ENCODE peak calls at places on chromosomes 4 and X, in four cellular contexts. I is hepatocyte, E is GM23338, O is SK-N-SH. R is an unnamed sample.

GRCh38 chrX:39492495-39493162 is 605.1 kb downstream of the BCOR start:
- DNase-seq in O (no peak), E (no peak), I (peak; percentile 37), R (no peak)

GRCh38 chrX:105608745-105609144 is 213.6 kb upstream of the NRK start:
- DNase-seq in I (no peak), O (no peak), E (no peak), R (no peak)

GRCh38 chr4:127698789-127699200 is 31.4 kb upstream of the SLC25A31 start:
- DNase-seq in I (no peak), O (no peak), E (no peak), R (peak; percentile 75)

GRCh38 chr4:149465941-149466340 is 349.7 kb downstream of the IQCM start:
- DNase-seq in E (no peak), O (no peak), I (no peak), R (peak; percentile 40)

GRCh38 chr4:185774076-185774731 is 37.8 kb downstream of the SORBS2 start:
- DNase-seq in I (peak; percentile 35), E (no peak), O (no peak), R (no peak)

GRCh38 chr4:107035711-107036601 is at the start of gene DKK2:
- DNase-seq in I (peak; percentile 43), E (peak; percentile 62), O (peak; percentile 40), R (peak; percentile 76)

GRCh38 chr4:96887857-96888256 is 1048.0 kb downstream of the PDHA2 start:
- DNase-seq in E (no peak), I (no peak), O (no peak), R (no peak)

GRCh38 chr4:138981930-138982390 is 33.6 kb upstream of the NOCT start:
- DNase-seq in O (no peak), I (peak; percentile 63), E (peak; percentile 42), R (peak; percentile 71)

GRCh38 chrX:16797358-16797757 is 11.1 kb downstream of the TXLNG start:
- DNase-seq in I (no peak), E (no peak), O (no peak), R (peak; percentile 68)

GRCh38 chr4:182578402-182578801 is 335.2 kb downstream of the TENM3 start:
- DNase-seq in E (peak; percentile 31), I (peak; percentile 70), O (no peak), R (peak; percentile 64)

GRCh38 chrX:47573334-47574095 is 8.7 kb upstream of the TIMP1 start:
- DNase-seq in I (peak; percentile 61), E (peak; percentile 91), O (no peak), R (peak; percentile 66)

GRCh38 chr4:140626982-140627381 is 58.2 kb upstream of the UCP1 start:
- DNase-seq in O (peak; percentile 40), E (no peak), I (no peak), R (no peak)

GRCh38 chr4:8345946-8346814 is 76.6 kb downstream of the HTRA3 start:
- DNase-seq in E (no peak), O (no peak), I (no peak), R (no peak)

GRCh38 chr4:187668683-187669082 is 326.9 kb upstream of the ZFP42 start:
- DNase-seq in O (no peak), I (no peak), E (no peak), R (peak; percentile 31)

GRCh38 chr4:178745203-178745602 is 1303.0 kb upstream of the AGA start:
- DNase-seq in O (no peak), E (no peak), I (no peak), R (no peak)

GRCh38 chr4:11218692-11219091 is 210.0 kb downstream of the HS3ST1 start:
- DNase-seq in I (no peak), E (no peak), O (no peak), R (no peak)

GRCh38 chrX:148698221-148698620 is 197.8 kb downstream of the AFF2 start:
- DNase-seq in O (no peak), I (no peak), E (no peak), R (no peak)

GRCh38 chr4:28792917-28793597 is 1927.1 kb upstream of the PCDH7 start:
- DNase-seq in I (no peak), O (no peak), E (no peak), R (no peak)

GRCh38 chr4:57053508-57053907 is 56.7 kb downstream of the IGFBP7 start:
- DNase-seq in E (no peak), O (no peak), I (no peak), R (peak; percentile 62)

GRCh38 chrX:49166914-49167739 is 4.6 kb downstream of the MAGIX start:
- DNase-seq in O (peak; percentile 30), E (peak; percentile 49), I (peak; percentile 56), R (peak; percentile 76)

GRCh38 chr4:101961144-101961543 is 170.6 kb downstream of the BANK1 start:
- DNase-seq in O (no peak), E (no peak), I (no peak), R (peak; percentile 75)

GRCh38 chr4:8709729-8710360 is 117.3 kb downstream of the CPZ start:
- DNase-seq in O (peak; percentile 10), E (no peak), I (no peak), R (no peak)

GRCh38 chr4:150224896-150225591 is 146.8 kb downstream of the DCLK2 start:
- DNase-seq in E (peak; percentile 58), O (no peak), I (no peak), R (peak; percentile 94)

GRCh38 chr4:122083971-122084370 is 68.2 kb upstream of the BLTP1 start:
- DNase-seq in O (no peak), I (no peak), E (peak; percentile 41), R (no peak)

GRCh38 chr4:27318740-27319139 is 458.1 kb downstream of the STIM2 start:
- DNase-seq in E (peak; percentile 64), I (peak; percentile 57), O (peak; percentile 11), R (peak; percentile 52)

GRCh38 chr4:1590244-1590643 is 93.9 kb downstream of the FAM53A start:
- DNase-seq in I (no peak), E (no peak), O (no peak), R (no peak)

GRCh38 chrX:53678667-53679066 is 7.9 kb downstream of the HUWE1 start:
- DNase-seq in I (no peak), E (peak; percentile 32), O (no peak), R (peak; percentile 38)

GRCh38 chrX:108426262-108426661 is 12.0 kb downstream of the COL4A6 start:
- DNase-seq in O (no peak), E (peak; percentile 35), I (no peak), R (no peak)

GRCh38 chrX:135520022-135520552 is 373 bp upstream of the INTS6L start:
- DNase-seq in E (peak; percentile 39), I (peak; percentile 13), O (no peak), R (peak; percentile 54)

GRCh38 chr4:81207793-81208192 is 7.2 kb downstream of the PRKG2 start:
- DNase-seq in O (no peak), I (no peak), E (no peak), R (peak; percentile 94)

GRCh38 chr4:104015680-104016079 is 295.9 kb upstream of the TACR3 start:
- DNase-seq in I (peak; percentile 30), E (peak; percentile 61), O (no peak), R (no peak)

GRCh38 chr4:185305979-185306442 is 89.7 kb downstream of the LRP2BP start:
- DNase-seq in E (peak; percentile 85), I (no peak), O (no peak), R (peak; percentile 98)

DNA sequence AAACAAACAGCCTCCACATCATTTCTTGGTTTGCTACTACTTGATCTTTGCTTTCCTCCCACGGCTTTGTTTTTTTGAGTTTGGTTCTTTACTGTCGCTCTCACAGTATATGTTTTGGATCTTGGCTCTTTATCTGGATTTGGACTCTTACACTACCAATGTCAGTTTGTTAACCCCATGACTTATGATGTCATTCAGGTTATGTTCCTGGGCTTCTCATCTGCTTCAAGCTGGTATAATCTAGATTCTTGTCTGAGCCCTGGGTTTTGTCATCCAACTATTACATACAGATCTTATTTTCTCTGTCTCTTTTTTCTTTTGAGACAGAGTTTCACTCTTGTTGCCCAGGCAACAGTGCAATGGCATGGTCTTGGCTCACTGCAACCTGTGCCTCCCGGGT is 482.9 kb upstream of the TEX13C start:
- DNase-seq in E (no peak), I (no peak), O (no peak), R (no peak)
- H3K9me2 ChIP-seq in E (no peaks in the 10 kb centered on the region), I (no peaks in the 10 kb centered on the region), O (no peaks in the 10 kb centered on the region), R (no peaks in the 10 kb centered on the region)

DNA sequence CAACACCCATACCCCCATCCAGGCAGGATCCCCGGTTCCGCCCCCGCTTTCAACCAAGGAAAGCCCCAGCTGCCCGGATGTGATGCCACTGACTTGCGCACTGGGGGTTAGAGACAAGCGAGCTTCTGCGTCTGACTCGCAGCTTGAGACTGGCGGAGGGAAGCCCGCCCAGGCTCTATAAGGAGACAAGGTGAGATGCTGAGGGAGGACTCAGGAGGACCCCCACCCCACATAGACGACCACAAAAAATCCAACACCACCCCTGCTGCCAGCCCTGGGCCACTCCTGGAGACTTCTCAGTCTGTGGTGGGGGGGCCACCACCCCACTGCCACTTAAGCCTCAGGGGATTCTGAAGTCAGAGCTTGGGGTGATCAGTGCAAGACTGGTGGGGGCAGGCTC is at the start of gene MAGEA4:
- DNase-seq in E (no peak), O (no peak), I (no peak), R (no peak)
- H3K36me3 ChIP-seq in E (no peaks in the 10 kb centered on the region), O (no peaks in the 10 kb centered on the region), I (no peaks in the 10 kb centered on the region), R (no peaks in the 10 kb centered on the region)

GRCh38 chr4:3044812-3045499 is 29.4 kb downstream of the HTT-AS start:
- DNase-seq in E (no peak), O (no peak), I (no peak), R (no peak)

GRCh38 chr4:3041192-3042142 is 32.9 kb downstream of the HTT-AS start:
- DNase-seq in E (peak; percentile 51), O (peak; percentile 62), I (no peak), R (peak; percentile 80)

GRCh38 chr4:3045500-3045850 is 28.9 kb downstream of the HTT-AS start:
- DNase-seq in I (no peak), O (no peak), E (no peak), R (peak; percentile 43)

GRCh38 chr4:3042226-3042625 is 32.1 kb downstream of the HTT-AS start:
- DNase-seq in O (no peak), E (no peak), I (no peak), R (no peak)

GRCh38 chr4:3043272-3044020 is 30.9 kb downstream of the HTT-AS start:
- DNase-seq in I (no peak), O (no peak), E (no peak), R (no peak)
- H3K4me1 ChIP-seq in I (no peaks in the 10 kb centered on the region), O (no peaks in the 10 kb centered on the region), E (peaks cover 5% of the 10 kb centered on the region), R (peaks cover under 1% of the 10 kb centered on the region)

GRCh38 chr4:9904976-9905587 is 116.2 kb downstream of the SLC2A9 start:
- DNase-seq in E (no peak), O (no peak), I (no peak), R (peak; percentile 29)

GRCh38 chr4:9901262-9901661 is 119.8 kb downstream of the DRD5 start:
- DNase-seq in O (no peak), I (no peak), E (no peak), R (peak; percentile 17)

GRCh38 chr4:9906996-9907395 is 114.3 kb downstream of the SLC2A9 start:
- DNase-seq in I (no peak), O (no peak), E (no peak), R (no peak)
- H3K9me2 ChIP-seq in I (no peaks in the 10 kb centered on the region), O (no peaks in the 10 kb centered on the region), E (peaks cover 11% of the 10 kb centered on the region), R (no peaks in the 10 kb centered on the region)

GRCh38 chrX:13752646-13753045 is 18.1 kb downstream of the OFD1 start:
- DNase-seq in I (no peak), O (no peak), E (no peak), R (no peak)

GRCh38 chrX:13756381-13756780 is 21.8 kb downstream of the OFD1 start:
- DNase-seq in E (no peak), I (no peak), O (no peak), R (no peak)

GRCh38 chrX:13752141-13752540 is 17.6 kb downstream of the OFD1 start:
- DNase-seq in O (no peak), I (no peak), E (no peak), R (no peak)

GRCh38 chrX:13754765-13755164 is 20.2 kb downstream of the OFD1 start:
- DNase-seq in I (no peak), O (no peak), E (no peak), R (no peak)

GRCh38 chrX:13755254-13755653 is 20.7 kb downstream of the OFD1 start:
- DNase-seq in E (no peak), O (no peak), I (no peak), R (no peak)
- H3K36me3 ChIP-seq in E (peaks cover 12% of the 10 kb centered on the region), O (peaks cover 80% of the 10 kb centered on the region), I (no peaks in the 10 kb centered on the region), R (no peaks in the 10 kb centered on the region)